ENCODE peak calls at places on chromosomes 7 and 10, in seven cellular contexts. B is small intestine, M is kidney, D is BJ, O is heart left ventricle, A is breast epithelium, K is HCT116. T is an unnamed sample.
A peak's percentile ranks its signal among the peaks of the same experiment; 100 is the strongest.

GRCh38 chr10:4058514-4059029 is 273.6 kb upstream of the KLF6 start:
- DNase-seq in B (peak; percentile 51), M (no peak), D (no peak), O (no peak), A (no peak), K (no peak), T (no peak)

GRCh38 chr7:45890902-45891461 is 2.7 kb downstream of the IGFBP1 start:
- DNase-seq in B (peak; percentile 31), M (no peak), D (no peak), O (no peak), A (no peak), K (peak; percentile 22), T (no peak)

GRCh38 chr7:35697414-35698175 is 2.7 kb upstream of the HERPUD2 start:
- DNase-seq in B (no peak), M (no peak), D (peak; percentile 23), O (no peak), A (no peak), K (no peak), T (no peak)

GRCh38 chr7:107147464-107148214 is 21.2 kb upstream of the HBP1 start:
- DNase-seq in B (peak; percentile 42), M (no peak), D (no peak), O (no peak), A (no peak), K (peak; percentile 34), T (no peak)

GRCh38 chr10:43037440-43037839 is 39.4 kb upstream of the RET start:
- DNase-seq in B (no peak), M (no peak), D (no peak), O (no peak), A (no peak), K (no peak), T (no peak)

GRCh38 chr10:120833222-120833928 is 17.8 kb upstream of the WDR11 start:
- DNase-seq in B (peak; percentile 78), M (no peak), D (no peak), O (no peak), A (no peak), K (no peak), T (no peak)

GRCh38 chr10:79397575-79398303 is 47.7 kb downstream of the ZCCHC24 start:
- DNase-seq in B (no peak), M (peak; percentile 79), D (peak; percentile 78), O (peak; percentile 61), A (no peak), K (no peak), T (no peak)

GRCh38 chr10:52778511-52779392 is 6.2 kb upstream of the MBL2 start:
- DNase-seq in B (no peak), M (no peak), D (no peak), O (no peak), A (no peak), K (peak; percentile 24), T (no peak)

GRCh38 chr10:3719024-3719843 is 65.8 kb downstream of the KLF6 start:
- DNase-seq in B (no peak), M (peak; percentile 72), D (no peak), O (no peak), A (no peak), K (no peak), T (no peak)

GRCh38 chr10:3090388-3090787 is 23.0 kb downstream of the PFKP start:
- DNase-seq in B (no peak), M (peak; percentile 32), D (no peak), O (no peak), A (no peak), K (no peak), T (no peak)

GRCh38 chr10:62626817-62627216 is 177.7 kb upstream of the ADO start:
- DNase-seq in B (no peak), M (no peak), D (no peak), O (no peak), A (no peak), K (no peak), T (no peak)

GRCh38 chr10:97425964-97426775 is at the start of gene PGAM1:
- DNase-seq in B (peak; percentile 96), M (peak; percentile 98), D (peak; percentile 84), O (peak; percentile 97), A (peak; percentile 94), K (peak; percentile 92), T (peak; percentile 95)

GRCh38 chr10:70476249-70477035 is 2.1 kb upstream of the PALD1 start:
- DNase-seq in B (no peak), M (no peak), D (no peak), O (no peak), A (no peak), K (no peak), T (no peak)

GRCh38 chr7:65239707-65240352 is 133.8 kb upstream of the ZNF92 start:
- DNase-seq in B (no peak), M (peak; percentile 80), D (no peak), O (no peak), A (peak; percentile 65), K (no peak), T (no peak)

GRCh38 chr10:116692225-116692624 is 50.1 kb downstream of the HSPA12A start:
- DNase-seq in B (no peak), M (no peak), D (no peak), O (no peak), A (no peak), K (no peak), T (no peak)

GRCh38 chr10:31975157-31975765 is 46.6 kb upstream of the ARHGAP12 start:
- DNase-seq in B (no peak), M (no peak), D (no peak), O (no peak), A (no peak), K (no peak), T (no peak)

GRCh38 chr10:110843031-110843430 is 28.7 kb upstream of the PDCD4 start:
- DNase-seq in B (peak; percentile 45), M (no peak), D (no peak), O (no peak), A (no peak), K (no peak), T (peak; percentile 39)
- H3K4me3 ChIP-seq in B (no peak overlapping the region), M (no peak overlapping the region), D (no peak overlapping the region), O (no peak overlapping the region), A (no peak overlapping the region), K (no peak overlapping the region), T (no peak overlapping the region)

GRCh38 chr7:87173456-87173855 is 21.2 kb downstream of the DMTF1 start:
- DNase-seq in B (peak; percentile 54), M (no peak), D (no peak), O (no peak), A (no peak), K (no peak), T (no peak)
- H3K36me3 ChIP-seq in B (peaks cover 9% of the 10 kb centered on the region), M (peaks cover 38% of the 10 kb centered on the region), D (peaks cover 14% of the 10 kb centered on the region), O (peaks cover 100% of the 10 kb centered on the region), A (peaks cover 8% of the 10 kb centered on the region), K (peaks cover 58% of the 10 kb centered on the region), T (peaks cover 57% of the 10 kb centered on the region)

GRCh38 chr7:55360486-55360885 is 4.7 kb upstream of the LANCL2 start:
- DNase-seq in B (no peak), M (no peak), D (no peak), O (no peak), A (no peak), K (no peak), T (no peak)
- H3K4me3 ChIP-seq in B (no peak overlapping the region), M (no peak overlapping the region), D (no peak overlapping the region), O (no peak overlapping the region), A (no peak overlapping the region), K (no peak overlapping the region), T (no peak overlapping the region)

GRCh38 chr7:138520742-138521141 is 60.7 kb downstream of the TRIM24 start:
- DNase-seq in B (no peak), M (no peak), D (no peak), O (no peak), A (no peak), K (no peak), T (no peak)
- H3K36me3 ChIP-seq in B (peaks cover 5% of the 10 kb centered on the region), M (peaks cover 17% of the 10 kb centered on the region), D (no peaks in the 10 kb centered on the region), O (peaks cover 64% of the 10 kb centered on the region), A (no peaks in the 10 kb centered on the region), K (no peaks in the 10 kb centered on the region), T (peaks cover 26% of the 10 kb centered on the region)

GRCh38 chr10:95413608-95414007 is 122.8 kb upstream of the PDLIM1 start:
- DNase-seq in B (no peak), M (no peak), D (no peak), O (no peak), A (no peak), K (no peak), T (no peak)

GRCh38 chr10:95414016-95414830 is 123.4 kb upstream of the PDLIM1 start:
- DNase-seq in B (no peak), M (peak; percentile 74), D (no peak), O (peak; percentile 49), A (no peak), K (no peak), T (no peak)

GRCh38 chr10:95408931-95409873 is 118.4 kb upstream of the PDLIM1 start:
- DNase-seq in B (no peak), M (peak; percentile 75), D (no peak), O (no peak), A (no peak), K (no peak), T (no peak)

GRCh38 chr10:95408148-95408930 is 117.5 kb upstream of the PDLIM1 start:
- DNase-seq in B (no peak), M (no peak), D (no peak), O (no peak), A (no peak), K (no peak), T (no peak)

DNA sequence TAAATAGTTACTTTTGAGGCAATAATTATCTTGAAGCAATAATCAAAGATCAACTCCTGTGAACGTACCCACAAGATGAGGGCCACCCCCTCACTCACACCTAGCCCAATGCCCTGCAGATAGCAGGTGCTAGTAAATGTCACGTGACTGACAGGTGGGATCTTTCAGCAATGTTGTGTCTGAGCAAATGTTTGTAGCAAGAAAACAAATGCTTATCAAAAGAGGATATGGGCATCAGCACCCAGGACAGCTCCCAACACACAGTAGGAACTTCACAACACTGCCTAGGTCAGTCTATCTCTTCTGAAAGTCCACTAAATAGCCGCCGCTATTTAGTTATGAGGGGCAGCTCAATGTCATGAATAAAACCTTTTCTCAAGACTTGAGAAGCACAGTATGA is 120.8 kb upstream of the PDLIM1 start:
- DNase-seq in B (no peak), M (no peak), D (no peak), O (no peak), A (no peak), K (no peak), T (no peak)
- H3K4me3 ChIP-seq in B (no peak overlapping the region), M (no peak overlapping the region), D (no peak overlapping the region), O (peak overlapping the region; percentile 48), A (no peak overlapping the region), K (no peak overlapping the region), T (no peak overlapping the region)

T was measured in effector memory CD4-positive, alpha-beta T cell.